ENCODE peak calls at places on chromosomes 16 and 17, in four cellular contexts. U is K562, Y is HepG2, D is WTC11. O is an unnamed sample.

GRCh38 chr16:22092143-22092933 is at the start of gene VWA3A:
- DNase-seq in U (no peak), D (peak), Y (no peak), O (no peak)

GRCh38 chr17:4956493-4957061 is 5.7 kb downstream of the ENO3 start:
- DNase-seq in Y (no peak), U (no peak), D (peak), O (no peak)

GRCh38 chr17:65918921-65919546 is 272.9 kb downstream of the CEP112 start:
- DNase-seq in D (no peak), Y (peak), U (no peak), O (no peak)

GRCh38 chr16:24918641-24919040 is 72.9 kb downstream of the SLC5A11 start:
- DNase-seq in D (no peak), U (no peak), Y (no peak), O (no peak)

GRCh38 chr16:3938843-3939624 is 58.5 kb upstream of the CREBBP start:
- DNase-seq in Y (peak), D (peak), U (peak), O (peak)

GRCh38 chr17:17750881-17751280 is 69.6 kb downstream of the RAI1 start:
- DNase-seq in U (no peak), D (no peak), Y (no peak), O (no peak)

GRCh38 chr16:10228779-10229178 is 46.6 kb upstream of the GRIN2A start:
- DNase-seq in U (no peak), Y (no peak), D (no peak), O (no peak)

GRCh38 chr16:68685685-68686478 is 40.8 kb downstream of the CDH3 start:
- DNase-seq in D (no peak), Y (no peak), U (no peak), O (no peak)

GRCh38 chr17:57257911-57258885 is 1.9 kb downstream of the MSI2 start:
- DNase-seq in U (no peak), D (peak), Y (peak), O (no peak)

GRCh38 chr17:1047886-1048470 is 51.0 kb downstream of the TIMM22 start:
- DNase-seq in Y (no peak), D (no peak), U (no peak), O (no peak)

GRCh38 chr16:25553711-25554436 is 137.9 kb upstream of the HS3ST4 start:
- DNase-seq in Y (no peak), U (peak), D (no peak), O (peak)

GRCh38 chr16:19916064-19916463 is 31.4 kb upstream of the GPRC5B start:
- DNase-seq in U (no peak), D (no peak), Y (no peak), O (no peak)

GRCh38 chr17:56441331-56441730 is 152.2 kb upstream of the NOG start:
- DNase-seq in U (no peak), D (no peak), Y (no peak), O (no peak)

GRCh38 chr17:51869387-51869786 is 289.1 kb downstream of the CA10 start:
- DNase-seq in D (peak), Y (peak), U (no peak), O (peak)

GRCh38 chr17:1056761-1057160 is 59.8 kb downstream of the TIMM22 start:
- DNase-seq in Y (no peak), D (no peak), U (no peak), O (no peak)

GRCh38 chr16:50059669-50060068 is 6.1 kb upstream of the HEATR3 start:
- DNase-seq in U (no peak), D (no peak), Y (no peak), O (no peak)

GRCh38 chr17:50638572-50638850 is 3.8 kb downstream of the ABCC3 start:
- DNase-seq in U (no peak), Y (no peak), D (no peak), O (peak)

GRCh38 chr17:44887971-44888955 is 11.0 kb downstream of the EFTUD2 start:
- DNase-seq in U (no peak), Y (no peak), D (no peak), O (no peak)

GRCh38 chr16:24737916-24738594 is 8.6 kb downstream of the TNRC6A start:
- DNase-seq in D (no peak), Y (no peak), U (no peak), O (no peak)

GRCh38 chr17:61399131-61400057 is at the start of gene TBX2:
- DNase-seq in D (peak), Y (peak), U (no peak), O (peak)

GRCh38 chr16:11497851-11498289 is 88.8 kb downstream of the LITAF start:
- DNase-seq in D (no peak), Y (peak), U (no peak), O (peak)

GRCh38 chr17:48952904-48953303 is 8.3 kb upstream of the SNF8 start:
- DNase-seq in U (no peak), Y (no peak), D (no peak), O (no peak)

GRCh38 chr16:57663436-57663835 is 4.7 kb upstream of the ADGRG3 start:
- DNase-seq in Y (no peak), U (no peak), D (no peak), O (no peak)

GRCh38 chr16:1919680-1919998 is 1.4 kb upstream of the HS3ST6 start:
- DNase-seq in Y (no peak), D (no peak), U (no peak), O (no peak)

GRCh38 chr16:19765860-19766553 is 47.9 kb downstream of the IQCK start:
- DNase-seq in U (no peak), Y (no peak), D (no peak), O (no peak)

GRCh38 chr17:51840688-51841087 is 317.8 kb downstream of the CA10 start:
- DNase-seq in D (no peak), U (no peak), Y (no peak), O (no peak)

GRCh38 chr16:67393111-67393789 is at the start of gene TPPP3:
- DNase-seq in Y (peak), D (peak), U (peak), O (peak)

GRCh38 chr17:1649844-1650409 is at the start of gene RILP:
- DNase-seq in U (peak), D (peak), Y (peak), O (peak)

GRCh38 chr17:47204722-47205418 is 4.3 kb upstream of the MYL4 start:
- DNase-seq in D (no peak), U (no peak), Y (no peak), O (no peak)

GRCh38 chr17:76076100-76076764 is 1.7 kb downstream of the GALR2 start:
- DNase-seq in Y (no peak), D (peak), U (no peak), O (no peak)
- TF ChIP-seq HMGXB4 in Y (no peak), D (no peak), U (no peak), O (no peak)

DNA sequence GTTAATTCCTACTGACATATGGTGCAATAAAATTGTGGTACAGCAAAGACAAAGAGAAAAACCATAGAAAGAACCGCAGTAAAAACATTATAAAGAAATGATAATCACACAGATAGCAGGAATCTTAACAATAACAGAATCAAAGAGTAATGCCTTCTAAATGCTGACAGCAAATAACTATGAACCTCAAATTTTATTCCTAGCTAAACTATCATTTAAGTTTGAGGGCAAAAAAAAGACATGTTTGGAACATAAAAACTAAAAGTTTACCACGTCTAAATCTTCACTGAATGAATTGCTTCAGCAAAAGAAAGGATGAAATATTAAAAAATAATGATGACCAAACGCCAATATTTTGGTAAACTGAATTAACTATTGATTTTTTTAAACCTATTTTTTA is 135.8 kb downstream of the CPPED1 start:
- DNase-seq in Y (no peak), U (no peak), D (no peak), O (no peak)
- TF ChIP-seq HMGXB4 in Y (no peak), U (no peak), D (no peak), O (no peak)

DNA sequence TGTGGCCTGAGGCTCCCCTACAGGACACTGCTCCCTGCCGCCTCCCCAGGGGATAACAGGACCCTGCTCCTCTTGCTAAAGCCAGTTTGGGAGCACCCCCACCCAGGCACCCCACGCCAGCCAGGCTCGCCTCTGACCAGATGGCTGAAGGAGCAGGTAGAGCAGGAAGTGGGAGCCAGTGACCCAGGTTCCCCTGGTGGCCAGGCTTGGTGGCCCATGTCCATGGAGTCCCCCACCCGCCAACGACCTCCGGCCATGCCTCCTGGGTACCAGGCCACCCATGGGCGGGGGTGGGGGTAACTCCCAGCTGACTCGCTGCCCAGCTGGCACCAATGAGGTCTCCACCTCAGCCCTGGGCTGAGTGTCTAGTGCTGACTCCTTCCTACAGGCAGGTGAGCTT is 10.0 kb downstream of the BCAR1 start:
- DNase-seq in U (no peak), D (no peak), Y (no peak), O (no peak)
- TF ChIP-seq HMGXB4 in U (no peak), D (no peak), Y (no peak), O (no peak)

GRCh38 chr16:81520560-81521135 is 76.0 kb downstream of the CMIP start:
- DNase-seq in U (no peak), D (no peak), Y (no peak), O (no peak)

GRCh38 chr16:81523387-81524115 is 78.9 kb downstream of the CMIP start:
- DNase-seq in U (no peak), D (no peak), Y (no peak), O (peak)

GRCh38 chr16:81521141-81521626 is 76.6 kb downstream of the CMIP start:
- DNase-seq in D (no peak), Y (no peak), U (peak), O (no peak)

GRCh38 chr16:81520151-81520470 is 75.5 kb downstream of the CMIP start:
- DNase-seq in U (no peak), Y (no peak), D (no peak), O (no peak)

GRCh38 chr16:81522141-81522701 is 77.6 kb downstream of the CMIP start:
- DNase-seq in U (peak), Y (no peak), D (peak), O (peak)
- TF ChIP-seq HMGXB4 in U (no peak), Y (no peak), D (no peak), O (no peak)

DNA sequence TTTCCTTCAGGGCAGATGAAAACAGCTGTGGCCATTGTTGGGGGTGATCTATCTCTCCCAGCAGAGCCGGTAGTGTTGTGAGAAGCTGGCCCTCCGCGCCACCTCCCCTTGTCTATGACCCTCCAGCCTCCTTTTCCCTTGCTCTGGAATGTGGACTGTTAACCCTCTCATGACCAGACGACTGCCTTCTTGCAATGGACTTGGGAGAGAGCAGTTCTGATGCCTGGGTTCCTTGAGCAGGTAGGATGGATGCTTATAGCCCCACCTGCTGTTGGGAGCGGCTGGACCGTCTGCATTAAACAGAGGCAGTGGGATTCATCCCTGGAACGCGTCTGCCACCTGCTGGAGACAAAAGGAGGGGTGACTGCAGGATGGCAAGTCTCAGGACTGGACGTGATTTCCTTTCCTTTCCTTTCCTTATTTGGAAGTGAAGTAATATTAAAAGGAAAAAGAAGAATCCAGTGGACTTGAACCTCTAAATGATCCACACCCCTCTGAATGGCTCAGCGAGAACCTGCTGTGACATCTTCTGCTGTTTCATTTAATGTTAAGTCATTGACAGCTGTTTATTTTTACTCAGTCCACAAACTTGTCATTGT is 1.8 kb upstream of the SOST start:
- DNase-seq in Y (peak), D (peak), U (peak), O (peak)
- TF ChIP-seq HMGXB4 in Y (peak), D (peak), U (no peak), O (no peak)

DNA sequence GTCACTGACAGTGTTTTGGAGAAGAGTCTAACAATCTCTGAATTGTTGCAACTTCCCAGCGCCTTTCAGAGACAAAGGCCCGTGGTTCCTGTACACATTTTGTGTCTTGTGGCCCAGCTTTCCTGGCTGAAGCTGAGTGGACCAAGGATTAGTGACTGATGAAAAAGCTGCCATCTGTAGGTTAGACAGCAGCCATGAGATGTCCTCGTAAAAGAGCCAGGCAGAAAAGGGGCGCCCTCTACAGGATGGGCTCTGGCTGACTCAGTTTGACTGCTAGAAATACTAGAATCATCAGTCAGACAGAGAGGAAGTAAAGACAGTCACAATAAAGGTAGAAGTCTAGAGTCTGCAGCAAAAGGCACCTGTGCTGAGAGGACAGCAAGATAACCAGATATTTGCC is 26.5 kb upstream of the NF1 start:
- DNase-seq in Y (peak), D (peak), U (peak), O (peak)
- TF ChIP-seq HMGXB4 in Y (no peak), D (no peak), U (no peak), O (no peak)

DNA sequence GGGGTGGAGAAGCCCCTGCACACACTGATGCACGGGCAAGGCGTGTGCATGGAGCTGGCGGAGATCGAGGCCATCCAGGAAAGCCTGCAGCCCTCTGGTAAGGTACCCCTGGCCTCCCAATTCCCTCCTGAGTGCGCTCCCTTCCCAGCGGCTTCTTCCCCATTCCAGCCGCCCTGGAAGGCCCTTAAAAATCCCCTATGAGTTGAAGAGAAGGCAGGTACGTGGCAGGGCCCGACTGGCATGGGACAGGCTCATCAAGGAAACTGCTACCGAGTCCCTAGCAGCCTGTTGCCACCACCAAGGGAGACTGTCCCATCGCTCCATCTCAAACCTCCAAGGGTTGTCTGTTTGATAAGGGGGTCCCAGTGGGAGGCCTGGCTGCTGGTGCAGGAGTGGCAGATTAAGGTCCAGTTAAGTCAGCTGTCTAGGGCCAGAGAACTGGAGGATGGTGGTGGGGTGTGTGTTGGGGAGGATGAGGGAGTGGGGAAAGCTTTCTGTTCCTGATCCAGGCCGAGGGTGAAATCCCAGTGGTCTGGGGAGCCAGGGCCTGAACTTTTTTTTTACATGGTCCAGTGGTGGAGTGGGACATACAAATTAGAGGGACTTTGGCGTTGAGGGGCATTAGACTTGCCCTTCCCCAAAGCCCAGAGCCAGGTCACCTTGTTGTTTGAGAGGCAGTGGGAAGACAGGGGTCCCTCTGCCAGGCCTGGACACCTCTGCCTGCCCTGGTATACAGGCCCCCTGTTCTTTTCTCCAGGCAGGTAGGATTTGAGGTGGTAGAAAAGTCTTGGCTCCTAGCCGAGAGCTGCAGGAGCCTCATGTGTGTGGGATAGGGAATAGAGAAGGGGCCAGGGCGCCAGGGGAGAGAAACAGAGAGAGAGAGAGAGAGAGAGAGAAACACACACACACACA is 994 bp downstream of the IGFBP4 start:
- DNase-seq in U (no peak), D (no peak), Y (no peak), O (peak)
- TF ChIP-seq HMGXB4 in U (no peak), D (peak), Y (no peak), O (no peak)

DNA sequence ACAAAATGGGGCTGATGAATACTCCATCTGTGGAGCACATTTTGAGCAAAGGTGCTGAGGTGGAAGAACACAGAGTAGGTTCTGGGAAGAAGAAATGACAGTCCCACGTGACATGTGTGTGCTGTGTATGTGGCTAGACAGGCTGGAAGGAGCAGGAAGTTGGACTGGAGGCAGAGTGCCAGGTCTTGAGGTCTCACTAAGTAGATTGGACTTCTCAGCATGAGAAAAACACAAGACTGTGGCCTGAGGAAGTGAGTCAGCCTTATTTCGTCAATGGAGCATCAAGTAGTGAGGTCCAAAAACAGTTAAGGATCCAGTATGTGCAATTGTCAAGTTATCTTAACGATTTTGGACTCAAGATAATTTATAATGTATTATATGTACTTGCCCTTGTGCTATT is 736.5 kb downstream of the KCNJ2 start:
- DNase-seq in D (no peak), U (no peak), Y (no peak), O (no peak)
- TF ChIP-seq HMGXB4 in D (no peak), U (no peak), Y (no peak), O (no peak)

GRCh38 chr17:37828313-37829124 is 83.7 kb upstream of the HNF1B start:
- DNase-seq in U (peak), Y (no peak), D (no peak), O (peak)
- TF ChIP-seq HMGXB4 in U (no peak), Y (no peak), D (no peak), O (no peak)

GRCh38 chr16:56206951-56207350 is 15.7 kb downstream of the GNAO1 start:
- DNase-seq in U (no peak), D (no peak), Y (no peak), O (no peak)
- TF ChIP-seq HMGXB4 in U (no peak), D (no peak), Y (no peak), O (no peak)